ENCODE peak calls at places on chromosomes 1 and 21, in six cellular contexts. D is IMR-90, R is H54, K is transverse colon, L is gastrocnemius medialis, Q is adrenal gland. I is an unnamed sample.

GRCh38 chr1:231318568-231318967 is 19.1 kb downstream of the EXOC8 start:
- DNase-seq in D (no peak), R (no peak), K (no peak), L (no peak), Q (no peak), I (no peak)

GRCh38 chr1:77469311-77469710 is 187.5 kb downstream of the AK5 start:
- DNase-seq in D (peak; percentile 7), R (no peak), K (no peak), L (no peak), Q (no peak), I (no peak)

GRCh38 chr1:7422561-7422960 is 348.5 kb upstream of the VAMP3 start:
- DNase-seq in D (no peak), R (no peak), K (no peak), L (no peak), Q (no peak), I (no peak)

GRCh38 chr1:182629674-182630073 is 25.5 kb upstream of the RGS16 start:
- DNase-seq in D (no peak), R (no peak), K (no peak), L (no peak), Q (no peak), I (no peak)

GRCh38 chr1:37438971-37439671 is 35.3 kb upstream of the ZC3H12A start:
- DNase-seq in D (no peak), R (no peak), K (no peak), L (no peak), Q (no peak), I (no peak)

GRCh38 chr1:161531986-161532875 is 7.9 kb downstream of the HSPA6 start:
- DNase-seq in D (peak; percentile 41), R (no peak), K (no peak), L (no peak), Q (no peak), I (peak; percentile 47)

GRCh38 chr21:29232601-29233541 is 65.9 kb upstream of the BACH1 start:
- DNase-seq in D (peak; percentile 55), R (no peak), K (no peak), L (no peak), Q (no peak), I (peak; percentile 41)

GRCh38 chr1:162857850-162858249 is 3.1 kb downstream of the CCDC190 start:
- DNase-seq in D (peak; percentile 49), R (peak; percentile 23), K (no peak), L (no peak), Q (no peak), I (no peak)

GRCh38 chr1:173161510-173162221 is 45.5 kb downstream of the TNFSF4 start:
- DNase-seq in D (peak; percentile 86), R (no peak), K (no peak), L (no peak), Q (no peak), I (no peak)

GRCh38 chr1:45566722-45567121 is 16.1 kb downstream of the AKR1A1 start:
- DNase-seq in D (no peak), R (no peak), K (peak; percentile 21), L (peak; percentile 24), Q (peak; percentile 44), I (no peak)

GRCh38 chr1:119987689-119988088 is 81.8 kb downstream of the NOTCH2 start:
- DNase-seq in D (no peak), R (no peak), K (no peak), L (no peak), Q (no peak), I (no peak)

GRCh38 chr1:3746389-3746783 is 5.9 kb upstream of the CCDC27 start:
- DNase-seq in D (no peak), R (no peak), K (no peak), L (peak; percentile 32), Q (peak; percentile 48), I (peak; percentile 56)

GRCh38 chr1:3745590-3746381 is 6.5 kb upstream of the CCDC27 start:
- DNase-seq in D (peak; percentile 5), R (no peak), K (no peak), L (no peak), Q (no peak), I (peak; percentile 80)

GRCh38 chr1:3747522-3747848 is 4.8 kb upstream of the CCDC27 start:
- DNase-seq in D (no peak), R (no peak), K (no peak), L (no peak), Q (no peak), I (no peak)

GRCh38 chr1:3747903-3748302 is 4.3 kb upstream of the CCDC27 start:
- DNase-seq in D (no peak), R (no peak), K (no peak), L (no peak), Q (no peak), I (no peak)

GRCh38 chr1:3746784-3747521 is 5.3 kb upstream of the CCDC27 start:
- DNase-seq in D (peak; percentile 55), R (no peak), K (peak; percentile 87), L (peak; percentile 74), Q (peak; percentile 88), I (peak; percentile 91)
- TF ChIP-seq POLR2A in D (peak; percentile 37), R (no peak), K (peak; percentile 54), L (peak; percentile 75), Q (no peak), I (peak; percentile 76)

GRCh38 chr21:19501115-19501514 is 1097.5 kb upstream of the TMPRSS15 start:
- DNase-seq in D (no peak), R (no peak), K (no peak), L (no peak), Q (no peak), I (peak; percentile 8)
- TF ChIP-seq POLR2A in D (no peak), R (no peak), K (no peak), L (no peak), Q (no peak), I (no peak)

DNA sequence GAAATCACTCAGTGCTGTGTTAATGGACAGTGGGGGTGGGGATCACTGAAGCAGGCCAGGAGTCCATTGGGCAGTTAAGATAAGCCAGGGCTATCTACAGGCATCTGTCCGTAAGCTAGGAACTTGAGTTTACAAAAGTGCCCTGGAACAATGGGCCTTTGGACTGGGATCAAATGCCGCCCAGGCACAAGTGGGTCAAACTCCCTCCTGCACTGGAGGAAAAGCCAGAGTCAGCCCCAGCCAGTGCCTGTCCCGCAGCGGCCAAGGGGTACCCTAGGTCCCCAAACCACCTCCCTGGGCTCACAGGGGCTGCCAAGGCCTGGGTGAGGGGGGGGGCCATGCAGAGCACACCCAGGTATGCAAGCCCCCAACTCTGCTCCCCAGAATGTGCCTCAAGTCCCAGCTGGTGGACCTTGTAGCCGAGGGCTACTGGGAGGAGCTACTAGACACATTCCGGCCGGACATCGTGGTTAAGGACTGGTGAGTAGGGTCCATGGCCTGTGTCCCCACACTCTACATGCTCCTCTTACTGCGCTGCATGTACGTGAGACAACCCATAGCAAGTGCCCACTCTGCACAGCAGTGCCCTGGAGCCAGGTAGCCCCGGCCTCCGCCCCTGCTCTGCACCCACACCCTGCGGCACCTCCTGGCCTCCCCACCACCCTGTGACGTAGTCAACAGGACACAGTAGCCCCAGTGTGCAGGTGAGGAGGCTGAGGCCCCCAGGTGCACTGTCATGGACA is 7.7 kb downstream of the FBXO6 start:
- DNase-seq in D (no peak), R (no peak), K (no peak), L (no peak), Q (no peak), I (peak; percentile 11)
- TF ChIP-seq POLR2A in D (no peak), R (no peak), K (no peak), L (no peak), Q (no peak), I (no peak)

GRCh38 chr1:36088577-36089392 is at the start of gene ADPRS:
- DNase-seq in D (peak; percentile 89), R (peak; percentile 92), K (peak; percentile 90), L (peak; percentile 79), Q (peak; percentile 90), I (peak; percentile 95)
- TF ChIP-seq POLR2A in D (peak; percentile 85), R (peak; percentile 96), K (peak; percentile 95), L (peak; percentile 79), Q (peak; percentile 92), I (peak; percentile 96)

GRCh38 chr1:200620273-200621131 is at the start of gene KIF14:
- DNase-seq in D (peak; percentile 82), R (peak; percentile 96), K (peak; percentile 95), L (peak; percentile 83), Q (peak; percentile 97), I (peak; percentile 96)
- TF ChIP-seq POLR2A in D (peak; percentile 80), R (peak; percentile 48), K (no peak), L (no peak), Q (no peak), I (peak; percentile 80)

DNA sequence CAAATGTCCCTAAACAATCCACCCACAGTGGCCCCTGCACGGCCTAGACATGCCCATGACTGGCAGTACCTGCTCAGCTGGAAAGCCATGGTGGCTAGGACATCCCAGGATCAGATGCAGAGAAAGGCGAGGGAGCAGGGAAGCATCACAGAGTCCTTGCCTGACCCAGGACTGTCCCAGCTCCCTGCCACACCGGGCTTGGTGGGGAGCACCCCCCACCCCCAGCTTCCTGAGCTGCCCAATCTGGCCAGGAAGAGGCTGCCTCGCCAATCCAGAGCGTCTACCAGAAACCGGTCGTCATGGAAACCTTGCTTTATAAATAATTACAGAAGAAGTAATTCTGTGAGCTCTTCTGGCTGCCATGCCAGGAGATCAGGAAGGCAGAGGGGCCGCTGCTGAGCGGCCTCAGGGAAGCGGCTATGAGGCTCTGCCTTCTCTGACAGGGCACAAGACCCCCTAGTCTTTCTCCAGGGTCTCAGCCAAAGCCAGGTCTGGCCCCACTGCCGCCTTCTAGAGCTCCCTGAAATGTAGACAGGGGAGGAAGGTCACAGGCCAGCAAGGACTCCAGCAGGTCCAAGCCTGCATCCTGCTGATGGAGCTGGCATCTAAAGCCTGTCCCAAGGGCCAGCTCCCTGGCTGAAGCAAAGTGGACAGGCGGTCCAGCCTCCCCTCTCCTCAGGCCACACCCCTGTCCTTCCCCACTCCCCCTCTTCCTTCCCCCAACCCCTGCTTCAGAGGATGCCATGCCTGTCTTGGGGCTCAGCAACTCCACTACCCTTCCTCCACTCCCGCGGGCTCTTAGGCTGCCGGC is 34.6 kb downstream of the ACOT7 start:
- DNase-seq in D (peak; percentile 86), R (no peak), K (peak; percentile 42), L (no peak), Q (no peak), I (peak; percentile 62)
- TF ChIP-seq POLR2A in D (no peak), R (no peak), K (no peak), L (no peak), Q (no peak), I (no peak)

I was measured in erythroblast.